ENCODE peak calls at places on chromosomes 3 and 15, in seven cellular contexts. S, V, F, P, Z, U and I are unnamed samples. For H3K4me1, the result is how much of the 10 kb centered on the place peaks cover.

GRCh38 chr15:98769867-98770266 is 121.5 kb downstream of the IGF1R start:
- DNase-seq in S (no peak), V (no peak), F (no peak), P (no peak), Z (no peak), U (no peak), I (no peak)

GRCh38 chr3:121431717-121432517 is 113.9 kb downstream of the POLQ start:
- DNase-seq in S (peak), V (peak), F (peak), P (no peak), Z (no peak), U (no peak), I (no peak)

GRCh38 chr3:5071061-5071460 is 51.0 kb upstream of the ARL8B start:
- DNase-seq in S (no peak), V (peak), F (no peak), P (no peak), Z (no peak), U (no peak), I (no peak)

GRCh38 chr3:113439576-113439975 is 1.7 kb downstream of the CFAP44 start:
- DNase-seq in S (no peak), V (no peak), F (no peak), P (no peak), Z (no peak), U (no peak), I (no peak)

GRCh38 chr3:66259721-66260255 is 39.0 kb downstream of the SLC25A26 start:
- DNase-seq in S (no peak), V (no peak), F (no peak), P (no peak), Z (no peak), U (no peak), I (no peak)

GRCh38 chr3:113275876-113276580 is 64.7 kb downstream of the BOC start:
- DNase-seq in S (no peak), V (no peak), F (peak), P (peak), Z (no peak), U (peak), I (no peak)

GRCh38 chr3:124034016-124034808 is 42.3 kb upstream of the ROPN1 start:
- DNase-seq in S (peak), V (peak), F (peak), P (no peak), Z (no peak), U (peak), I (no peak)

GRCh38 chr15:25469377-25469776 is 30.6 kb upstream of the UBE3A start:
- DNase-seq in S (no peak), V (no peak), F (no peak), P (no peak), Z (no peak), U (no peak), I (no peak)

GRCh38 chr3:183259621-183260020 is 6.6 kb downstream of the B3GNT5 start:
- DNase-seq in S (no peak), V (no peak), F (no peak), P (no peak), Z (no peak), U (no peak), I (no peak)

GRCh38 chr3:105906834-105907233 is 38.0 kb upstream of the CBLB start:
- DNase-seq in S (no peak), V (no peak), F (no peak), P (peak), Z (no peak), U (no peak), I (no peak)

GRCh38 chr3:15899438-15899837 is 101.7 kb upstream of the ANKRD28 start:
- DNase-seq in S (no peak), V (no peak), F (peak), P (no peak), Z (no peak), U (no peak), I (no peak)

GRCh38 chr15:51844747-51845426 is 15.4 kb downstream of the TMOD3 start:
- DNase-seq in S (no peak), V (no peak), F (no peak), P (no peak), Z (no peak), U (no peak), I (no peak)

GRCh38 chr3:10515396-10515795 is 10.0 kb upstream of the ATP2B2 start:
- DNase-seq in S (peak), V (no peak), F (no peak), P (no peak), Z (peak), U (no peak), I (no peak)

GRCh38 chr3:29642393-29643033 is 361.6 kb downstream of the RBMS3 start:
- DNase-seq in S (no peak), V (peak), F (peak), P (no peak), Z (no peak), U (no peak), I (no peak)

GRCh38 chr3:98817546-98817945 is 54.4 kb downstream of the ST3GAL6 start:
- DNase-seq in S (no peak), V (no peak), F (peak), P (no peak), Z (no peak), U (no peak), I (no peak)

GRCh38 chr15:48090115-48090514 is 30.7 kb upstream of the SLC24A5 start:
- DNase-seq in S (no peak), V (peak), F (no peak), P (no peak), Z (no peak), U (no peak), I (no peak)

GRCh38 chr15:66783327-66784124 is 81.5 kb downstream of the SMAD6 start:
- DNase-seq in S (peak), V (no peak), F (no peak), P (no peak), Z (peak), U (no peak), I (no peak)

GRCh38 chr3:127680146-127680661 is 7.5 kb downstream of the ABTB1 start:
- DNase-seq in S (peak), V (no peak), F (no peak), P (no peak), Z (peak), U (peak), I (peak)

GRCh38 chr3:88101142-88101541 is 42.1 kb downstream of the ZNF654 start:
- DNase-seq in S (no peak), V (no peak), F (no peak), P (no peak), Z (no peak), U (no peak), I (no peak)

GRCh38 chr15:78969687-78970349 is 25.0 kb upstream of the CTSH start:
- DNase-seq in S (no peak), V (no peak), F (no peak), P (no peak), Z (no peak), U (no peak), I (no peak)

DNA sequence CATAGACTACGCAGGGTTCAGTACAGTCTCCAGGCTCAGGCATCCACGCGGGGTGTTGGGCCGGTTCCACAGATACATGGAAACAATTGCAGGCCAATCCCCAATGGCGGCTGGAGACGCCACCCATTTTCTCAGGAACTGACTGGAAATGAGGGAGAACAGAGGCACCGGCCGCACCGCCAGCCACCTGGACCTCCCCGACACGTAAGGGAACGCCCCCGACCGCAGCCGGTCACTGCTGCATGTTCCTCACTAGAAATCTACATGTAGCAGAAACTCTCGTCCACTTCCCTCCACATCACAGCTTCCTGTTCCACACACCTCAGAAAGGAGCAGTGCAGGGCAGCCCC is 29.2 kb downstream of the CYFIP1 start:
- DNase-seq in S (no peak), V (no peak), F (no peak), P (peak), Z (no peak), U (no peak), I (no peak)
- H3K4me1 ChIP-seq in S (under half), V (under half), F (under half), P (under half), Z (under half), U (half or more), I (under half)

GRCh38 chr3:157154563-157155333 is 5.2 kb downstream of the CCNL1 start:
- DNase-seq in S (no peak), V (no peak), F (no peak), P (no peak), Z (no peak), U (no peak), I (no peak)
- H3K4me1 ChIP-seq in S (under half), V (under half), F (under half), P (under half), Z (under half), U (half or more), I (half or more)

GRCh38 chr3:182124187-182124586 is 412.5 kb downstream of the SOX2 start:
- DNase-seq in S (no peak), V (no peak), F (no peak), P (no peak), Z (no peak), U (no peak), I (no peak)
- H3K4me1 ChIP-seq in S (under half), V (under half), F (under half), P (under half), Z (under half), U (under half), I (under half)

DNA sequence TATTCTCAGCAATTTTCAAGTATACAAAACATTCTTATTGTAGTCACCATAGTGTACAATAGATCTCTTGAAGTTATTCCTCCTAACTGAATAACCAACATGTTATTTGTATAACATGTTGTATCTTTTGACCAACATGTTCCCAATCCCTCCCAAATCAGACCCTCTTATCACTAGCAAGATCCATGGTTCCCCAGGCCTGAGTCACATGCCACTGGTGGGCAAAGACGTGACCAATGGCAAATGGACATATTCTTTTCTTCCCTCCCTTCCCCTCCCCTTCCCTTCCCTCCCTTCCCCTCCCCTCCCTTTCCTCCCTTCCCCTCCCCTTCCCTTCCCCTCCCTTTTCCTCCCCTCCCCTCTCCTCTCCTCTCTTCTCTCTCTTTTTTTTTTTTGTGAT is 45.4 kb downstream of the AMOTL2 start:
- DNase-seq in S (no peak), V (no peak), F (no peak), P (no peak), Z (no peak), U (no peak), I (no peak)
- H3K4me1 ChIP-seq in S (under half), V (under half), F (under half), P (under half), Z (under half), U (half or more), I (half or more)